ENCODE peak calls at places on chromosome 20, in ten cellular contexts. One of them, this sample, is unnamed.

GRCh38 chr20:25057234-25058050 is 497 bp downstream of the ACSS1 start:
- DNase-seq in ovary: peak; percentile 58
- DNase-seq in GM23248: peak; percentile 68
- DNase-seq in ascending aorta: no peak
- DNase-seq in SJSA1: peak; percentile 72
- DNase-seq in mesenchymal stem cell: peak; percentile 47
- DNase-seq in H1: peak; percentile 70
- DNase-seq in CD4-positive, CD25-positive, alpha-beta regulatory T cell: peak; percentile 67
- DNase-seq in mesendoderm: peak; percentile 25
- DNase-seq in adrenal gland: peak; percentile 69
- DNase-seq in this sample: peak; percentile 77

GRCh38 chr20:22382742-22383141 is 201.6 kb downstream of the FOXA2 start:
- DNase-seq in CD4-positive, CD25-positive, alpha-beta regulatory T cell: no peak
- DNase-seq in adrenal gland: no peak
- DNase-seq in mesenchymal stem cell: no peak
- DNase-seq in ascending aorta: no peak
- DNase-seq in GM23248: peak; percentile 46
- DNase-seq in H1: no peak
- DNase-seq in SJSA1: no peak
- DNase-seq in mesendoderm: no peak
- DNase-seq in ovary: no peak
- DNase-seq in this sample: no peak

GRCh38 chr20:5222919-5223634 is 93.7 kb downstream of the PROKR2 start:
- DNase-seq in SJSA1: peak; percentile 62
- DNase-seq in mesendoderm: peak; percentile 56
- DNase-seq in H1: peak; percentile 68
- DNase-seq in CD4-positive, CD25-positive, alpha-beta regulatory T cell: peak; percentile 47
- DNase-seq in ovary: peak; percentile 21
- DNase-seq in ascending aorta: no peak
- DNase-seq in mesenchymal stem cell: peak; percentile 63
- DNase-seq in adrenal gland: peak; percentile 57
- DNase-seq in GM23248: peak; percentile 77
- DNase-seq in this sample: peak; percentile 84

GRCh38 chr20:10626896-10627295 is 46.9 kb downstream of the JAG1 start:
- DNase-seq in CD4-positive, CD25-positive, alpha-beta regulatory T cell: no peak
- DNase-seq in GM23248: no peak
- DNase-seq in ascending aorta: no peak
- DNase-seq in H1: no peak
- DNase-seq in ovary: no peak
- DNase-seq in mesenchymal stem cell: no peak
- DNase-seq in SJSA1: no peak
- DNase-seq in mesendoderm: no peak
- DNase-seq in adrenal gland: no peak
- DNase-seq in this sample: no peak

GRCh38 chr20:22248052-22248667 is 336.2 kb downstream of the FOXA2 start:
- DNase-seq in GM23248: peak; percentile 43
- DNase-seq in adrenal gland: no peak
- DNase-seq in SJSA1: no peak
- DNase-seq in CD4-positive, CD25-positive, alpha-beta regulatory T cell: no peak
- DNase-seq in mesenchymal stem cell: no peak
- DNase-seq in ovary: no peak
- DNase-seq in H1: peak; percentile 61
- DNase-seq in mesendoderm: peak; percentile 57
- DNase-seq in ascending aorta: no peak
- DNase-seq in this sample: peak; percentile 76

GRCh38 chr20:24742436-24742835 is 206.6 kb upstream of the CST7 start:
- DNase-seq in mesenchymal stem cell: no peak
- DNase-seq in H1: no peak
- DNase-seq in GM23248: no peak
- DNase-seq in ovary: no peak
- DNase-seq in mesendoderm: no peak
- DNase-seq in adrenal gland: no peak
- DNase-seq in CD4-positive, CD25-positive, alpha-beta regulatory T cell: no peak
- DNase-seq in SJSA1: no peak
- DNase-seq in ascending aorta: no peak
- DNase-seq in this sample: peak; percentile 34

GRCh38 chr20:46371656-46372055 is 34.8 kb downstream of the ELMO2 start:
- DNase-seq in adrenal gland: no peak
- DNase-seq in ovary: no peak
- DNase-seq in mesenchymal stem cell: peak; percentile 52
- DNase-seq in H1: no peak
- DNase-seq in CD4-positive, CD25-positive, alpha-beta regulatory T cell: no peak
- DNase-seq in GM23248: peak; percentile 20
- DNase-seq in SJSA1: no peak
- DNase-seq in ascending aorta: no peak
- DNase-seq in mesendoderm: no peak
- DNase-seq in this sample: no peak

GRCh38 chr20:1946762-1947534 is 46.9 kb downstream of the PDYN start:
- DNase-seq in ascending aorta: no peak
- DNase-seq in mesenchymal stem cell: peak; percentile 68
- DNase-seq in mesendoderm: peak; percentile 92
- DNase-seq in SJSA1: no peak
- DNase-seq in GM23248: no peak
- DNase-seq in CD4-positive, CD25-positive, alpha-beta regulatory T cell: no peak
- DNase-seq in ovary: peak; percentile 85
- DNase-seq in adrenal gland: no peak
- DNase-seq in H1: peak; percentile 84
- DNase-seq in this sample: peak; percentile 94

GRCh38 chr20:57831326-57831991 is 121.6 kb upstream of the PMEPA1 start:
- DNase-seq in ovary: no peak
- DNase-seq in ascending aorta: no peak
- DNase-seq in CD4-positive, CD25-positive, alpha-beta regulatory T cell: no peak
- DNase-seq in SJSA1: no peak
- DNase-seq in GM23248: no peak
- DNase-seq in H1: peak; percentile 26
- DNase-seq in adrenal gland: no peak
- DNase-seq in mesendoderm: no peak
- DNase-seq in mesenchymal stem cell: no peak
- DNase-seq in this sample: no peak

DNA sequence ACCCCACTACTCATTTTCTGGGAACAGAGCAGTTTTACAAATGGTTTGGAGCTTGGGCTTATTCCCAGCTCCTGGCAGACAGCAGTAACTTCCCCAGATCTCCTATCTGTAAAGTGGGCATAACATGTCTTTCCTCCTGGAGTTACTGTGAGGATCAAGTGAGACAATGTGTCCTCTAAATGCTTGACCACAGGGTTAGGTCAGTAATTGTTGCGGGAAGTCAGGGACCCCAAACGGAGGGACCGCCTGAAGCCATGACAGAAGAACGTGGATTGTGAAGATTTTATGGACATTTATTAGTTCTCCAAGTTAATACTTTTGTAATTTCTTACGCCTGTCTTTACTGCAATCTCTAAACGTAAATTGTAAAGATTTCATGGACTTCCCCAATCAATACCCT is 15.3 kb upstream of the ZNFX1 start:
- DNase-seq in adrenal gland: no peak
- DNase-seq in H1: no peak
- DNase-seq in mesenchymal stem cell: no peak
- DNase-seq in SJSA1: no peak
- DNase-seq in CD4-positive, CD25-positive, alpha-beta regulatory T cell: no peak
- DNase-seq in GM23248: no peak
- DNase-seq in ascending aorta: no peak
- DNase-seq in mesendoderm: peak; percentile 21
- DNase-seq in ovary: no peak
- DNase-seq in this sample: peak; percentile 60
- H3K27me3 ChIP-seq in adrenal gland: no peaks in the 10 kb centered on the region
- H3K27me3 ChIP-seq in H1: no peaks in the 10 kb centered on the region
- H3K27me3 ChIP-seq in mesenchymal stem cell: no peaks in the 10 kb centered on the region
- H3K27me3 ChIP-seq in SJSA1: no peaks in the 10 kb centered on the region
- H3K27me3 ChIP-seq in CD4-positive, CD25-positive, alpha-beta regulatory T cell: no peaks in the 10 kb centered on the region
- H3K27me3 ChIP-seq in GM23248: no peaks in the 10 kb centered on the region
- H3K27me3 ChIP-seq in ascending aorta: no peaks in the 10 kb centered on the region
- H3K27me3 ChIP-seq in mesendoderm: no peaks in the 10 kb centered on the region
- H3K27me3 ChIP-seq in ovary: no peaks in the 10 kb centered on the region
- H3K27me3 ChIP-seq in this sample: no peaks in the 10 kb centered on the region

GRCh38 chr20:64038252-64038578 is 2.2 kb downstream of the C20orf204 start:
- DNase-seq in mesenchymal stem cell: no peak
- DNase-seq in adrenal gland: no peak
- DNase-seq in ascending aorta: no peak
- DNase-seq in GM23248: no peak
- DNase-seq in SJSA1: no peak
- DNase-seq in ovary: no peak
- DNase-seq in mesendoderm: no peak
- DNase-seq in CD4-positive, CD25-positive, alpha-beta regulatory T cell: no peak
- DNase-seq in H1: no peak
- DNase-seq in this sample: peak; percentile 76
- H3K4me3 ChIP-seq in mesenchymal stem cell: no peak overlapping the region
- H3K4me3 ChIP-seq in adrenal gland: peak overlapping the region; percentile 50
- H3K4me3 ChIP-seq in ascending aorta: peak overlapping the region; percentile 56
- H3K4me3 ChIP-seq in GM23248: peak overlapping the region; percentile 63
- H3K4me3 ChIP-seq in SJSA1: peak overlapping the region; percentile 38
- H3K4me3 ChIP-seq in ovary: no peak overlapping the region
- H3K4me3 ChIP-seq in mesendoderm: no peak overlapping the region
- H3K4me3 ChIP-seq in CD4-positive, CD25-positive, alpha-beta regulatory T cell: no peak overlapping the region
- H3K4me3 ChIP-seq in H1: peak overlapping the region; percentile 49
- H3K4me3 ChIP-seq in this sample: peak overlapping the region; percentile 60

GRCh38 chr20:63124782-63125580 is 91.0 kb downstream of the YTHDF1 start:
- DNase-seq in GM23248: no peak
- DNase-seq in SJSA1: peak; percentile 31
- DNase-seq in adrenal gland: no peak
- DNase-seq in mesendoderm: no peak
- DNase-seq in CD4-positive, CD25-positive, alpha-beta regulatory T cell: no peak
- DNase-seq in H1: no peak
- DNase-seq in ovary: no peak
- DNase-seq in mesenchymal stem cell: no peak
- DNase-seq in ascending aorta: no peak
- DNase-seq in this sample: peak; percentile 15

GRCh38 chr20:63126876-63127699 is 88.8 kb downstream of the YTHDF1 start:
- DNase-seq in mesenchymal stem cell: no peak
- DNase-seq in mesendoderm: no peak
- DNase-seq in H1: no peak
- DNase-seq in ovary: no peak
- DNase-seq in ascending aorta: no peak
- DNase-seq in GM23248: no peak
- DNase-seq in SJSA1: no peak
- DNase-seq in adrenal gland: no peak
- DNase-seq in CD4-positive, CD25-positive, alpha-beta regulatory T cell: no peak
- DNase-seq in this sample: peak; percentile 27

GRCh38 chr20:63127700-63128364 is 88.1 kb downstream of the YTHDF1 start:
- DNase-seq in ascending aorta: no peak
- DNase-seq in GM23248: no peak
- DNase-seq in ovary: no peak
- DNase-seq in adrenal gland: no peak
- DNase-seq in mesendoderm: no peak
- DNase-seq in SJSA1: no peak
- DNase-seq in mesenchymal stem cell: no peak
- DNase-seq in CD4-positive, CD25-positive, alpha-beta regulatory T cell: no peak
- DNase-seq in H1: no peak
- DNase-seq in this sample: peak; percentile 17

GRCh38 chr20:63125581-63125892 is 90.4 kb downstream of the YTHDF1 start:
- DNase-seq in ovary: no peak
- DNase-seq in mesendoderm: no peak
- DNase-seq in GM23248: no peak
- DNase-seq in H1: no peak
- DNase-seq in mesenchymal stem cell: no peak
- DNase-seq in CD4-positive, CD25-positive, alpha-beta regulatory T cell: no peak
- DNase-seq in ascending aorta: no peak
- DNase-seq in adrenal gland: no peak
- DNase-seq in SJSA1: peak; percentile 38
- DNase-seq in this sample: peak; percentile 30

GRCh38 chr20:63125893-63126601 is 89.9 kb downstream of the YTHDF1 start:
- DNase-seq in ascending aorta: no peak
- DNase-seq in adrenal gland: no peak
- DNase-seq in ovary: no peak
- DNase-seq in mesendoderm: no peak
- DNase-seq in GM23248: no peak
- DNase-seq in mesenchymal stem cell: no peak
- DNase-seq in H1: no peak
- DNase-seq in CD4-positive, CD25-positive, alpha-beta regulatory T cell: no peak
- DNase-seq in SJSA1: no peak
- DNase-seq in this sample: peak; percentile 35
- H3K27ac ChIP-seq in ascending aorta: no peak overlapping the region
- H3K27ac ChIP-seq in adrenal gland: no peak overlapping the region
- H3K27ac ChIP-seq in ovary: no peak overlapping the region
- H3K27ac ChIP-seq in mesendoderm: no peak overlapping the region
- H3K27ac ChIP-seq in GM23248: no peak overlapping the region
- H3K27ac ChIP-seq in mesenchymal stem cell: no peak overlapping the region
- H3K27ac ChIP-seq in H1: no peak overlapping the region
- H3K27ac ChIP-seq in CD4-positive, CD25-positive, alpha-beta regulatory T cell: no peak overlapping the region
- H3K27ac ChIP-seq in SJSA1: no peak overlapping the region
- H3K27ac ChIP-seq in this sample: no peak overlapping the region

DNA sequence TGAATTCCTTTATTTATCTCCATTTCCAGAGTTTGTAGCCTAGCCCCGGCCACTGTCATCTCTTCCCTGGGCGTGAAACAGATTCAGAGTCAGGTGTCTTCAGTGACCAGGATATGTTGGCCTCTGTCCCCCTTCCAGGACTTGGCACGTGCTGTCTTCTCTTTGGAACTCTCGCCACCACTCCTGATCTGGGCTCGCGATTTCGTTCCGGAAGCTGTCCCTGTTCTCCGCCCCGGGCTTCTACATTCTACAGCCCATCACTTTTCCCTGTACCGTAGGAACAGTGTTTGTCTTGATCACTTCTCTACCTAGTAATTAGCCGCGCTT is 738 bp downstream of the GSS start:
- DNase-seq in ascending aorta: no peak
- DNase-seq in CD4-positive, CD25-positive, alpha-beta regulatory T cell: peak; percentile 1
- DNase-seq in SJSA1: no peak
- DNase-seq in mesenchymal stem cell: no peak
- DNase-seq in ovary: no peak
- DNase-seq in adrenal gland: no peak
- DNase-seq in GM23248: peak; percentile 73
- DNase-seq in mesendoderm: peak; percentile 58
- DNase-seq in H1: no peak
- DNase-seq in this sample: peak; percentile 67
- H3K27me3 ChIP-seq in ascending aorta: no peaks in the 10 kb centered on the region
- H3K27me3 ChIP-seq in CD4-positive, CD25-positive, alpha-beta regulatory T cell: no peaks in the 10 kb centered on the region
- H3K27me3 ChIP-seq in SJSA1: no peaks in the 10 kb centered on the region
- H3K27me3 ChIP-seq in mesenchymal stem cell: no peaks in the 10 kb centered on the region
- H3K27me3 ChIP-seq in ovary: no peaks in the 10 kb centered on the region
- H3K27me3 ChIP-seq in adrenal gland: no peaks in the 10 kb centered on the region
- H3K27me3 ChIP-seq in GM23248: no peaks in the 10 kb centered on the region
- H3K27me3 ChIP-seq in mesendoderm: no peaks in the 10 kb centered on the region
- H3K27me3 ChIP-seq in H1: no peaks in the 10 kb centered on the region
- H3K27me3 ChIP-seq in this sample: no peaks in the 10 kb centered on the region

DNA sequence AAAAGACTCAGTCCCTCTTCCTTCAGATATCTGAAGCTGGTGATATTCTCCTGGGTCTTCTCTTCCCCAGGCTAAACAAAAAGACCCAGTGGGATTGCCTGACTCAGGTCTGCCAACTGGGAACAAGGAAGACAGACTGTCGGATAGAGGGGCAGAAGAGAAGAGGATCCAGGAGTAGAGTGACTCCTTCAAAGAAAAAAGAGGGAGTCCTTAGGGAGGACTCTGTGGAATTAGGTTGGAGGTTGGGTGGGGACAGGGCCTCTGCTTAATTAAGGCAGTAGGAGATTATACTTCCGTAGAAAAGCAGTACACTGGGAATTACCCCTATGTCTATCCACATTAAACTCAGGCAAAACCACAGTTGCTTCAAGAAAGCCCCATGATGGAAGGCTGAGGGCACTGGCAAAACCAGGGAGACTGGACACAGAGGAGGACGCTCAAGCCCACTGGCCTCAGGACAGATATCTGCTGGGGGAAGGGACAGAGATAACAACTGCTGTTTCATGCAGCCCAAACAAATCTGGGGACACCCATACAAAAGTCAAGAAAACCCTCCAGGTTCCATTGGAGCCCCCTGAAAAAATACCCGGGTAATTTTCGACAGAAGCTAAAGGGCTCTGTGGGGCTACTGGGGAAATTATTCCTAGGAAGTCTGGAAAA is 5.7 kb downstream of the BCL2L1 start:
- DNase-seq in mesendoderm: no peak
- DNase-seq in GM23248: no peak
- DNase-seq in ovary: no peak
- DNase-seq in H1: no peak
- DNase-seq in CD4-positive, CD25-positive, alpha-beta regulatory T cell: no peak
- DNase-seq in mesenchymal stem cell: no peak
- DNase-seq in ascending aorta: no peak
- DNase-seq in adrenal gland: no peak
- DNase-seq in SJSA1: no peak
- DNase-seq in this sample: no peak
- H3K4me3 ChIP-seq in mesendoderm: no peak overlapping the region
- H3K4me3 ChIP-seq in GM23248: peak overlapping the region; percentile 18
- H3K4me3 ChIP-seq in ovary: no peak overlapping the region
- H3K4me3 ChIP-seq in H1: no peak overlapping the region
- H3K4me3 ChIP-seq in CD4-positive, CD25-positive, alpha-beta regulatory T cell: peak overlapping the region; percentile 77
- H3K4me3 ChIP-seq in mesenchymal stem cell: peak overlapping the region; percentile 62
- H3K4me3 ChIP-seq in ascending aorta: peak overlapping the region; percentile 82
- H3K4me3 ChIP-seq in adrenal gland: no peak overlapping the region
- H3K4me3 ChIP-seq in SJSA1: no peak overlapping the region
- H3K4me3 ChIP-seq in this sample: peak overlapping the region; percentile 4

This sample was measured in endodermal cell.